ENCODE peak calls at places on chromosomes 2 and 18, in seven cellular contexts. G is ovary, P is breast epithelium, N is stomach, V is heart left ventricle, X is tibial nerve, Y is GM12891. D is an unnamed sample.

GRCh38 chr2:104844813-104845551 is 8.9 kb upstream of the POU3F3 start:
- DNase-seq in G (no peak), Y (no peak), X (no peak), P (no peak), V (no peak), N (no peak), D (no peak)

GRCh38 chr18:70998490-70998889 is 709.6 kb downstream of the SOCS6 start:
- DNase-seq in X (no peak), P (no peak), Y (no peak), G (no peak), N (no peak), V (no peak), D (no peak)

GRCh38 chr2:96427917-96428316 is 77.2 kb downstream of the NEURL3 start:
- DNase-seq in P (peak), V (no peak), X (no peak), Y (no peak), G (no peak), N (no peak), D (no peak)

GRCh38 chr2:135985826-135986393 is 484 bp upstream of the DARS1 start:
- DNase-seq in Y (peak), P (no peak), X (no peak), V (no peak), G (no peak), N (no peak), D (no peak)

GRCh38 chr2:185644828-185645227 is 93.8 kb upstream of the FSIP2 start:
- DNase-seq in Y (no peak), P (no peak), X (no peak), G (no peak), N (no peak), V (no peak), D (no peak)

GRCh38 chr2:137997733-137998132 is 33.5 kb downstream of the HNMT start:
- DNase-seq in X (no peak), P (no peak), Y (no peak), V (no peak), G (no peak), N (no peak), D (no peak)

GRCh38 chr18:68418881-68419280 is 296.0 kb downstream of the TMX3 start:
- DNase-seq in P (no peak), G (no peak), N (no peak), V (no peak), Y (no peak), X (no peak), D (no peak)

GRCh38 chr18:24586662-24587360 is 126.4 kb downstream of the HRH4 start:
- DNase-seq in N (no peak), V (no peak), Y (no peak), X (no peak), G (no peak), P (no peak), D (no peak)

GRCh38 chr2:165238295-165238694 is 919 bp upstream of the SCN2A start:
- DNase-seq in X (no peak), G (no peak), P (no peak), N (no peak), V (no peak), Y (no peak), D (peak)

GRCh38 chr2:13014783-13015182 is 298.0 kb downstream of the TRIB2 start:
- DNase-seq in V (no peak), N (no peak), Y (no peak), X (no peak), P (no peak), G (no peak), D (no peak)

GRCh38 chr2:27663463-27664244 is at the start of the genes SLC4A1AP and SUPT7L:
- DNase-seq in V (peak), G (peak), P (peak), Y (peak), X (peak), N (peak), D (peak)
- TF ChIP-seq POLR2A in V (no peak), G (peak), P (no peak), Y (peak), X (no peak), N (no peak), D (peak)

GRCh38 chr2:224946911-224947310 is 95.4 kb downstream of the DOCK10 start:
- DNase-seq in N (no peak), Y (no peak), P (no peak), V (no peak), G (no peak), X (no peak), D (no peak)
- TF ChIP-seq POLR2A in N (no peak), Y (peak), P (no peak), V (no peak), G (no peak), X (no peak), D (no peak)

DNA sequence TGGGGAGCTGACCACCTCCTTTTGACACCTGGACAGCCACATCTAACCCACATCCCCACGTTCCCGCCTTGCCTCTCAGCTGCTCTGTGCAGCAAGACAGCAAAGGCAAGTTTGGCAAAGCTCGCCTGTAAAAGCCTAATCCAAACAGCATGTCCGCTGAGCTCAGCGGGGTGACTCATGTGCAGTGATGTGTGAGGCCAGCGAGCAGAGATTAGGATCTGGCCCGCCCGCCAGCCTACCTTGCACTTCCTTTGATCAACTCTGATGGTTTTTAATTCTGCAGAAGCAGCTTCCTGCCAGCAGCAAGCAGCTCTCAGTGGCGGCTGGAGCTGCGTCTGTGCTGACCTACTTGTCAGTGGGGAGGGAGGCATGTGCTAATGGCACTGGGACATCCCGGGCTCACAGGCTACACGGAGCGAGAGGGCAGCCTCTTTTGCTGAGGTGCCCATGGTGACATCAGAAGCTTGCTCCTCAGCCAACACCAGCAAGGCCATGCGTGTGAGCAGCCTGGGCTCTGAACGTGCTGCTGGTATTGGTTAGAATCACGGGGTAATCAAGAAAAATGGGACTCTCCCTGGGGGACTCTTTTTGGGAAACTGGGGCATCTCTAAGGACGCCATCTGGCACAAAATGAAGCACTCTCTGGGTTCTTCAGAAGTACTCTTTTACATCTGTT is 36.0 kb upstream of the EML4 start:
- DNase-seq in X (peak), P (peak), N (peak), G (peak), V (peak), Y (peak), D (peak)
- TF ChIP-seq POLR2A in X (no peak), P (no peak), N (no peak), G (no peak), V (no peak), Y (peak), D (no peak)

GRCh38 chr2:70190086-70190412 is 770 bp downstream of the C2orf42 start:
- DNase-seq in V (no peak), G (no peak), N (no peak), P (no peak), X (no peak), Y (peak), D (peak)

GRCh38 chr2:70190413-70191243 is at the start of gene C2orf42:
- DNase-seq in Y (peak), X (peak), P (peak), V (peak), G (peak), N (peak), D (peak)

GRCh38 chr2:70191244-70191735 is 471 bp upstream of the C2orf42 start:
- DNase-seq in G (no peak), X (no peak), Y (no peak), N (no peak), V (no peak), P (no peak), D (no peak)

GRCh38 chr2:70192516-70192915 is 1.7 kb upstream of the C2orf42 start:
- DNase-seq in V (no peak), Y (no peak), N (no peak), X (no peak), P (no peak), G (no peak), D (no peak)

DNA sequence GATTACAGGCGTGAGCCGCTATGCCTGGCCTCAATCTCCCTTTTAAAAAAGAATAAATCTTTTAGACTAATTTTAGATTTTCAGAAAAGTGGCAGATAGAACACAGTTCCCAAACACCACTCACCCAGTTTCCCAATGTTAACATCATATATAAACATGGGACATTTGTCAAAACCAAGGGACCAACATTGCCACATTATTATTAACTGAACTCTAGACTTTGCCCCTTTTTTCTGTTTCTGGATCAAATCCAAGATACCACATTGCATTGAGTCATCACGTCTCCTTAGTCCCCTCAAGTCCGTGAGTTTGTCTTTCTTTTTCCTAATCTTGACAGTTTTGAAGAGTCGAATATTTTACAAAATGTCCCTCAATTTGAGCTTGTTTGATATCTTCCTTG is 2.4 kb downstream of the C2orf42 start:
- DNase-seq in N (no peak), G (no peak), Y (no peak), P (no peak), X (no peak), V (no peak), D (peak)
- TF ChIP-seq POLR2A in N (no peak), G (no peak), Y (no peak), P (no peak), X (no peak), V (no peak), D (no peak)

GRCh38 chr2:218406209-218406948 is 6.7 kb downstream of the CTDSP1 start:
- DNase-seq in Y (peak), N (peak), P (peak), X (peak), G (peak), V (peak), D (peak)
- TF ChIP-seq POLR2A in Y (no peak), N (peak), P (no peak), X (peak), G (no peak), V (no peak), D (peak)

DNA sequence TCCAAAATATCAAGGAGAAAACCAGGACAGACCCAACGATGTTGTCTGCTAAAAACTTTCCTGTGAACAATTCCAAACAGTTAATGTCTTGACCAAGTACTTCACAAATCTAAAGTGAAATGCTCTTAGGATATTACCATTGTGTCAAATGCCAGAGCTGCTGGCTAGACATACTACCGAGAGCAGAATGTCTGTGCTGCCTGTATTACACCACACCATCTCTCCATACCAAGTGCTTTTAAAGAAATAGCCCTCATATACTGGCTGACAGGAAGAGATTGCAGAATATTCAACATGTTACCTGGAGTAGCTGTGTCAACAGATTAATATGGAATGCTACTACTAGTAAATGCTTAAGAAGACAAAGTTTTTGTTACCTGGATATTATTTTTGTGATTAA is 18.6 kb downstream of the IAH1 start:
- DNase-seq in G (no peak), V (no peak), Y (no peak), N (no peak), X (no peak), P (no peak), D (no peak)
- TF ChIP-seq POLR2A in G (no peak), V (no peak), Y (no peak), N (no peak), X (no peak), P (no peak), D (no peak)

GRCh38 chr2:201780674-201781582 is at the start of gene ALS2:
- DNase-seq in G (peak), Y (peak), V (peak), N (peak), X (peak), P (peak), D (peak)
- TF ChIP-seq POLR2A in G (peak), Y (peak), V (no peak), N (peak), X (peak), P (peak), D (peak)

GRCh38 chr2:27376151-27376865 is 4.2 kb downstream of the ZNF513 start:
- DNase-seq in N (no peak), Y (no peak), G (no peak), P (no peak), V (no peak), X (no peak), D (no peak)

GRCh38 chr2:27378096-27378808 is 2.3 kb downstream of the ZNF513 start:
- DNase-seq in G (peak), Y (no peak), P (no peak), N (no peak), V (no peak), X (no peak), D (no peak)

GRCh38 chr2:27376866-27377617 is 3.5 kb downstream of the ZNF513 start:
- DNase-seq in N (no peak), P (no peak), X (no peak), G (no peak), V (no peak), Y (no peak), D (no peak)

GRCh38 chr2:27378809-27379290 is 1.7 kb downstream of the ZNF513 start:
- DNase-seq in P (no peak), N (no peak), V (no peak), X (no peak), G (no peak), Y (no peak), D (no peak)

DNA sequence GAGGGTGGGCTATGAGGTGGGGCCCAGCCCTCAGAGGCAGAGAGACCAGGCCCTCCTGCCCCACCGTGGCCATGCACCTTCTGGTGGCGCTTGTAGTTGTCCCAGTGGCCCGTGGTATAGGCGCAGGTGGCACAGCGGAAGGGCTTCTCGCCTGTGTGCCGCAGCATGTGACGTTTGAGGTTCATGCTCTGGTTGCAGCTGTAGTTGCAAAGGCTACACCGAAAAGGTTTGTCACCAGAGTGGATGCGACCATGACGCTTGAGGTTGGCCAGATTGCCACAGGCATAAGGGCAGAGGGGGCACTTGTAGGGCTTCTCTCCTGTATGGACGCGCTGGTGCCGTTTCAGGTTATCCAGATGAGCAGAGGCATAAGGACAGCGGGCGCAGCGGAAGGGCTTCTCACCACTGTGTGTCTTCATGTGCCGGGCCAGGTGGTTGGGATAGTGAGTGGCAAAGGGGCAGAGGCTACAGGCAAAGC is 2.9 kb downstream of the ZNF513 start:
- DNase-seq in N (no peak), P (no peak), G (no peak), Y (no peak), V (no peak), X (no peak), D (no peak)
- TF ChIP-seq POLR2A in N (no peak), P (no peak), G (no peak), Y (peak), V (no peak), X (no peak), D (peak)

GRCh38 chr2:202870431-202871160 is 970 bp downstream of the ICA1L start:
- DNase-seq in N (peak), X (peak), Y (peak), V (peak), P (peak), G (peak), D (peak)
- TF ChIP-seq POLR2A in N (no peak), X (no peak), Y (no peak), V (no peak), P (no peak), G (no peak), D (no peak)

GRCh38 chr2:109014476-109014875 is 25.5 kb upstream of the EDAR start:
- DNase-seq in X (no peak), N (no peak), P (no peak), G (no peak), Y (no peak), V (no peak), D (no peak)
- TF ChIP-seq POLR2A in X (no peak), N (no peak), P (no peak), G (no peak), Y (no peak), V (no peak), D (no peak)

D was measured in erythroblast.